ENCODE peak calls at places on chromosomes 7 and 10, in ten cellular contexts. One of them, this sample, is unnamed.
A peak's percentile ranks its signal among the peaks of the same experiment; 100 is the strongest.

GRCh38 chr10:5547934-5548660 is 23.3 kb downstream of the CALML3 start:
- DNase-seq in foreskin fibroblast: no peak
- DNase-seq in activated T-cell treated with anti-CD3 and anti-CD28 coated beads, Interleukin-2, amount 50 U/mL, for 72 hours: no peak
- DNase-seq in pons: peak; percentile 17
- DNase-seq in neural progenitor cell: no peak
- DNase-seq in GM23248: no peak
- DNase-seq in breast epithelium: peak; percentile 64
- DNase-seq in tibial artery: no peak
- DNase-seq in upper lobe of right lung: peak; percentile 80
- DNase-seq in T1000: no peak
- DNase-seq in this sample: no peak

GRCh38 chr7:27124979-27125689 is 5.4 kb downstream of the HOXA4 start:
- DNase-seq in T1000: no peak
- DNase-seq in breast epithelium: peak; percentile 13
- DNase-seq in GM23248: no peak
- DNase-seq in foreskin fibroblast: no peak
- DNase-seq in tibial artery: no peak
- DNase-seq in pons: no peak
- DNase-seq in activated T-cell treated with anti-CD3 and anti-CD28 coated beads, Interleukin-2, amount 50 U/mL, for 72 hours: no peak
- DNase-seq in neural progenitor cell: no peak
- DNase-seq in upper lobe of right lung: no peak
- DNase-seq in this sample: no peak

GRCh38 chr10:12844796-12845524 is 156.6 kb downstream of the CCDC3 start:
- DNase-seq in breast epithelium: peak; percentile 26
- DNase-seq in neural progenitor cell: no peak
- DNase-seq in T1000: no peak
- DNase-seq in upper lobe of right lung: no peak
- DNase-seq in tibial artery: no peak
- DNase-seq in foreskin fibroblast: peak; percentile 34
- DNase-seq in activated T-cell treated with anti-CD3 and anti-CD28 coated beads, Interleukin-2, amount 50 U/mL, for 72 hours: no peak
- DNase-seq in pons: peak; percentile 29
- DNase-seq in GM23248: peak; percentile 63
- DNase-seq in this sample: peak; percentile 26

GRCh38 chr10:48464121-48464870 is 140.6 kb downstream of the ARHGAP22 start:
- DNase-seq in neural progenitor cell: no peak
- DNase-seq in tibial artery: no peak
- DNase-seq in breast epithelium: peak; percentile 14
- DNase-seq in GM23248: no peak
- DNase-seq in pons: no peak
- DNase-seq in foreskin fibroblast: no peak
- DNase-seq in upper lobe of right lung: peak; percentile 58
- DNase-seq in T1000: no peak
- DNase-seq in activated T-cell treated with anti-CD3 and anti-CD28 coated beads, Interleukin-2, amount 50 U/mL, for 72 hours: no peak
- DNase-seq in this sample: no peak

GRCh38 chr10:114766470-114766869 is 55.1 kb upstream of the FHIP2A start:
- DNase-seq in breast epithelium: no peak
- DNase-seq in T1000: no peak
- DNase-seq in activated T-cell treated with anti-CD3 and anti-CD28 coated beads, Interleukin-2, amount 50 U/mL, for 72 hours: no peak
- DNase-seq in GM23248: no peak
- DNase-seq in foreskin fibroblast: no peak
- DNase-seq in pons: no peak
- DNase-seq in neural progenitor cell: no peak
- DNase-seq in upper lobe of right lung: no peak
- DNase-seq in tibial artery: no peak
- DNase-seq in this sample: no peak

GRCh38 chr10:95544783-95545500 is 16.2 kb downstream of the SORBS1 start:
- DNase-seq in breast epithelium: no peak
- DNase-seq in pons: no peak
- DNase-seq in T1000: no peak
- DNase-seq in foreskin fibroblast: no peak
- DNase-seq in tibial artery: no peak
- DNase-seq in upper lobe of right lung: no peak
- DNase-seq in GM23248: no peak
- DNase-seq in neural progenitor cell: no peak
- DNase-seq in activated T-cell treated with anti-CD3 and anti-CD28 coated beads, Interleukin-2, amount 50 U/mL, for 72 hours: no peak
- DNase-seq in this sample: no peak

GRCh38 chr10:66822801-66823200 is 103.0 kb upstream of the LRRTM3 start:
- DNase-seq in T1000: no peak
- DNase-seq in activated T-cell treated with anti-CD3 and anti-CD28 coated beads, Interleukin-2, amount 50 U/mL, for 72 hours: no peak
- DNase-seq in upper lobe of right lung: no peak
- DNase-seq in tibial artery: no peak
- DNase-seq in breast epithelium: no peak
- DNase-seq in foreskin fibroblast: no peak
- DNase-seq in neural progenitor cell: peak; percentile 90
- DNase-seq in pons: peak; percentile 80
- DNase-seq in GM23248: no peak
- DNase-seq in this sample: no peak

GRCh38 chr10:6204063-6204340 is 1.3 kb downstream of the PFKFB3 start:
- DNase-seq in GM23248: peak; percentile 45
- DNase-seq in breast epithelium: peak; percentile 61
- DNase-seq in neural progenitor cell: peak; percentile 66
- DNase-seq in upper lobe of right lung: peak; percentile 88
- DNase-seq in pons: no peak
- DNase-seq in tibial artery: no peak
- DNase-seq in activated T-cell treated with anti-CD3 and anti-CD28 coated beads, Interleukin-2, amount 50 U/mL, for 72 hours: peak; percentile 79
- DNase-seq in foreskin fibroblast: no peak
- DNase-seq in T1000: no peak
- DNase-seq in this sample: no peak

GRCh38 chr7:99079104-99079503 is 64.8 kb downstream of the SMURF1 start:
- DNase-seq in foreskin fibroblast: no peak
- DNase-seq in pons: no peak
- DNase-seq in tibial artery: no peak
- DNase-seq in upper lobe of right lung: no peak
- DNase-seq in GM23248: no peak
- DNase-seq in activated T-cell treated with anti-CD3 and anti-CD28 coated beads, Interleukin-2, amount 50 U/mL, for 72 hours: no peak
- DNase-seq in neural progenitor cell: no peak
- DNase-seq in breast epithelium: no peak
- DNase-seq in T1000: no peak
- DNase-seq in this sample: no peak

GRCh38 chr7:90312745-90313144 is 8.4 kb downstream of the FAM237B start:
- DNase-seq in pons: peak; percentile 41
- DNase-seq in tibial artery: no peak
- DNase-seq in breast epithelium: no peak
- DNase-seq in foreskin fibroblast: peak; percentile 4
- DNase-seq in T1000: no peak
- DNase-seq in upper lobe of right lung: no peak
- DNase-seq in GM23248: peak; percentile 17
- DNase-seq in activated T-cell treated with anti-CD3 and anti-CD28 coated beads, Interleukin-2, amount 50 U/mL, for 72 hours: no peak
- DNase-seq in neural progenitor cell: peak; percentile 21
- DNase-seq in this sample: no peak

GRCh38 chr10:18777258-18777657 is 118.0 kb downstream of the ARL5B start:
- DNase-seq in pons: no peak
- DNase-seq in neural progenitor cell: no peak
- DNase-seq in upper lobe of right lung: no peak
- DNase-seq in foreskin fibroblast: no peak
- DNase-seq in T1000: no peak
- DNase-seq in tibial artery: no peak
- DNase-seq in GM23248: no peak
- DNase-seq in activated T-cell treated with anti-CD3 and anti-CD28 coated beads, Interleukin-2, amount 50 U/mL, for 72 hours: no peak
- DNase-seq in breast epithelium: no peak
- DNase-seq in this sample: no peak

GRCh38 chr10:9297580-9297979 is 1243.1 kb downstream of the GATA3 start:
- DNase-seq in activated T-cell treated with anti-CD3 and anti-CD28 coated beads, Interleukin-2, amount 50 U/mL, for 72 hours: no peak
- DNase-seq in GM23248: no peak
- DNase-seq in foreskin fibroblast: no peak
- DNase-seq in upper lobe of right lung: no peak
- DNase-seq in neural progenitor cell: peak; percentile 54
- DNase-seq in breast epithelium: no peak
- DNase-seq in T1000: no peak
- DNase-seq in tibial artery: no peak
- DNase-seq in pons: no peak
- DNase-seq in this sample: no peak

GRCh38 chr10:14327535-14327934 is 3.2 kb downstream of the FRMD4A start:
- DNase-seq in pons: no peak
- DNase-seq in T1000: no peak
- DNase-seq in foreskin fibroblast: no peak
- DNase-seq in GM23248: no peak
- DNase-seq in tibial artery: no peak
- DNase-seq in activated T-cell treated with anti-CD3 and anti-CD28 coated beads, Interleukin-2, amount 50 U/mL, for 72 hours: no peak
- DNase-seq in neural progenitor cell: no peak
- DNase-seq in breast epithelium: no peak
- DNase-seq in upper lobe of right lung: no peak
- DNase-seq in this sample: no peak

GRCh38 chr10:101897633-101898032 is 54.0 kb upstream of the KCNIP2 start:
- DNase-seq in neural progenitor cell: no peak
- DNase-seq in pons: no peak
- DNase-seq in upper lobe of right lung: no peak
- DNase-seq in GM23248: peak; percentile 30
- DNase-seq in tibial artery: no peak
- DNase-seq in foreskin fibroblast: peak; percentile 18
- DNase-seq in activated T-cell treated with anti-CD3 and anti-CD28 coated beads, Interleukin-2, amount 50 U/mL, for 72 hours: no peak
- DNase-seq in T1000: no peak
- DNase-seq in breast epithelium: no peak
- DNase-seq in this sample: no peak

GRCh38 chr10:49282879-49283321 is 16.1 kb upstream of the C10orf71 start:
- DNase-seq in neural progenitor cell: peak; percentile 49
- DNase-seq in tibial artery: no peak
- DNase-seq in upper lobe of right lung: peak; percentile 57
- DNase-seq in T1000: no peak
- DNase-seq in breast epithelium: no peak
- DNase-seq in foreskin fibroblast: no peak
- DNase-seq in pons: no peak
- DNase-seq in activated T-cell treated with anti-CD3 and anti-CD28 coated beads, Interleukin-2, amount 50 U/mL, for 72 hours: no peak
- DNase-seq in GM23248: no peak
- DNase-seq in this sample: no peak

GRCh38 chr10:119734396-119735332 is 8.8 kb downstream of the INPP5F start:
- DNase-seq in T1000: no peak
- DNase-seq in activated T-cell treated with anti-CD3 and anti-CD28 coated beads, Interleukin-2, amount 50 U/mL, for 72 hours: no peak
- DNase-seq in breast epithelium: no peak
- DNase-seq in GM23248: peak; percentile 57
- DNase-seq in tibial artery: no peak
- DNase-seq in foreskin fibroblast: no peak
- DNase-seq in pons: no peak
- DNase-seq in upper lobe of right lung: no peak
- DNase-seq in neural progenitor cell: no peak
- DNase-seq in this sample: no peak

GRCh38 chr10:43264987-43265798 is 1.7 kb downstream of the RASGEF1A start:
- DNase-seq in pons: no peak
- DNase-seq in foreskin fibroblast: no peak
- DNase-seq in upper lobe of right lung: no peak
- DNase-seq in neural progenitor cell: no peak
- DNase-seq in T1000: no peak
- DNase-seq in breast epithelium: no peak
- DNase-seq in GM23248: no peak
- DNase-seq in tibial artery: no peak
- DNase-seq in activated T-cell treated with anti-CD3 and anti-CD28 coated beads, Interleukin-2, amount 50 U/mL, for 72 hours: no peak
- DNase-seq in this sample: no peak

GRCh38 chr7:108001759-108002725 is 919 bp downstream of the LAMB1 start:
- DNase-seq in foreskin fibroblast: peak; percentile 56
- DNase-seq in activated T-cell treated with anti-CD3 and anti-CD28 coated beads, Interleukin-2, amount 50 U/mL, for 72 hours: peak; percentile 6
- DNase-seq in breast epithelium: no peak
- DNase-seq in T1000: no peak
- DNase-seq in tibial artery: no peak
- DNase-seq in neural progenitor cell: peak; percentile 48
- DNase-seq in pons: no peak
- DNase-seq in upper lobe of right lung: no peak
- DNase-seq in GM23248: peak; percentile 79
- DNase-seq in this sample: no peak

GRCh38 chr7:2605608-2606538 is 25.9 kb upstream of the TTYH3 start:
- DNase-seq in pons: no peak
- DNase-seq in T1000: no peak
- DNase-seq in breast epithelium: no peak
- DNase-seq in GM23248: no peak
- DNase-seq in neural progenitor cell: no peak
- DNase-seq in tibial artery: no peak
- DNase-seq in foreskin fibroblast: no peak
- DNase-seq in upper lobe of right lung: no peak
- DNase-seq in activated T-cell treated with anti-CD3 and anti-CD28 coated beads, Interleukin-2, amount 50 U/mL, for 72 hours: no peak
- DNase-seq in this sample: no peak

GRCh38 chr10:104099274-104099673 is 13.6 kb upstream of the COL17A1 start:
- DNase-seq in T1000: no peak
- DNase-seq in upper lobe of right lung: no peak
- DNase-seq in GM23248: peak; percentile 4
- DNase-seq in tibial artery: no peak
- DNase-seq in neural progenitor cell: no peak
- DNase-seq in breast epithelium: no peak
- DNase-seq in pons: no peak
- DNase-seq in foreskin fibroblast: no peak
- DNase-seq in activated T-cell treated with anti-CD3 and anti-CD28 coated beads, Interleukin-2, amount 50 U/mL, for 72 hours: no peak
- DNase-seq in this sample: no peak

GRCh38 chr7:74097937-74098614 is 14.5 kb downstream of the LIMK1 start:
- DNase-seq in pons: peak; percentile 40
- DNase-seq in GM23248: peak; percentile 98
- DNase-seq in breast epithelium: peak; percentile 77
- DNase-seq in foreskin fibroblast: peak; percentile 96
- DNase-seq in neural progenitor cell: no peak
- DNase-seq in activated T-cell treated with anti-CD3 and anti-CD28 coated beads, Interleukin-2, amount 50 U/mL, for 72 hours: no peak
- DNase-seq in T1000: peak; percentile 72
- DNase-seq in tibial artery: peak; percentile 75
- DNase-seq in upper lobe of right lung: no peak
- DNase-seq in this sample: no peak

GRCh38 chr10:24882047-24882698 is 70.2 kb downstream of the PRTFDC1 start:
- DNase-seq in GM23248: peak; percentile 65
- DNase-seq in T1000: no peak
- DNase-seq in breast epithelium: no peak
- DNase-seq in neural progenitor cell: no peak
- DNase-seq in tibial artery: peak; percentile 44
- DNase-seq in activated T-cell treated with anti-CD3 and anti-CD28 coated beads, Interleukin-2, amount 50 U/mL, for 72 hours: peak; percentile 37
- DNase-seq in pons: no peak
- DNase-seq in upper lobe of right lung: no peak
- DNase-seq in foreskin fibroblast: no peak
- DNase-seq in this sample: no peak

GRCh38 chr10:103998803-103999202 is 31.9 kb downstream of the SLK start:
- DNase-seq in T1000: no peak
- DNase-seq in pons: no peak
- DNase-seq in neural progenitor cell: no peak
- DNase-seq in upper lobe of right lung: no peak
- DNase-seq in GM23248: no peak
- DNase-seq in breast epithelium: no peak
- DNase-seq in activated T-cell treated with anti-CD3 and anti-CD28 coated beads, Interleukin-2, amount 50 U/mL, for 72 hours: no peak
- DNase-seq in foreskin fibroblast: no peak
- DNase-seq in tibial artery: no peak
- DNase-seq in this sample: no peak

GRCh38 chr7:131327049-131327625 is 539 bp upstream of the MKLN1 start:
- DNase-seq in pons: peak; percentile 76
- DNase-seq in breast epithelium: peak; percentile 40
- DNase-seq in foreskin fibroblast: peak; percentile 71
- DNase-seq in tibial artery: peak; percentile 59
- DNase-seq in GM23248: peak; percentile 86
- DNase-seq in T1000: peak; percentile 31
- DNase-seq in neural progenitor cell: no peak
- DNase-seq in upper lobe of right lung: no peak
- DNase-seq in activated T-cell treated with anti-CD3 and anti-CD28 coated beads, Interleukin-2, amount 50 U/mL, for 72 hours: peak; percentile 22
- DNase-seq in this sample: peak; percentile 65

GRCh38 chr10:118816471-118817168 is 61.9 kb upstream of the CACUL1 start:
- DNase-seq in tibial artery: no peak
- DNase-seq in pons: no peak
- DNase-seq in breast epithelium: no peak
- DNase-seq in T1000: no peak
- DNase-seq in activated T-cell treated with anti-CD3 and anti-CD28 coated beads, Interleukin-2, amount 50 U/mL, for 72 hours: no peak
- DNase-seq in GM23248: no peak
- DNase-seq in foreskin fibroblast: no peak
- DNase-seq in neural progenitor cell: no peak
- DNase-seq in upper lobe of right lung: no peak
- DNase-seq in this sample: no peak

This sample was measured in tibial nerve.